ENCODE peak calls at places on chromosomes 2 and 18, in ten cellular contexts. C, F, P, N, W, Y, U, V, A and E are unnamed samples.

GRCh38 chr2:219919506-219919905 is 292.1 kb downstream of the SLC4A3 start:
- DNase-seq in C (peak), F (no peak), P (no peak), N (no peak), W (no peak), Y (no peak), U (no peak), V (no peak), A (no peak), E (no peak)

GRCh38 chr2:58138631-58139030 is 92.0 kb downstream of the VRK2 start:
- DNase-seq in C (no peak), F (no peak), P (no peak), N (no peak), W (no peak), Y (no peak), U (no peak), V (no peak), A (no peak), E (no peak)

GRCh38 chr2:65686928-65687521 is 254.6 kb upstream of the SPRED2 start:
- DNase-seq in C (no peak), F (no peak), P (no peak), N (no peak), W (no peak), Y (no peak), U (no peak), V (no peak), A (no peak), E (no peak)

GRCh38 chr18:51070545-51070944 is 40.5 kb downstream of the SMAD4 start:
- DNase-seq in C (no peak), F (no peak), P (no peak), N (peak), W (no peak), Y (peak), U (no peak), V (peak), A (peak), E (no peak)

GRCh38 chr18:49878567-49878966 is 65.2 kb upstream of the ACAA2 start:
- DNase-seq in C (no peak), F (no peak), P (no peak), N (peak), W (no peak), Y (peak), U (no peak), V (peak), A (no peak), E (no peak)

GRCh38 chr2:46389417-46389916 is 89.9 kb upstream of the TMEM247 start:
- DNase-seq in C (no peak), F (peak), P (no peak), N (no peak), W (no peak), Y (peak), U (peak), V (no peak), A (peak), E (no peak)

GRCh38 chr2:161048317-161048716 is 111.9 kb upstream of the TANK start:
- DNase-seq in C (no peak), F (no peak), P (no peak), N (no peak), W (no peak), Y (no peak), U (no peak), V (no peak), A (no peak), E (no peak)

GRCh38 chr2:88016948-88017779 is 817 bp upstream of the RNU2-63P start:
- DNase-seq in C (peak), F (peak), P (peak), N (peak), W (peak), Y (no peak), U (peak), V (peak), A (no peak), E (no peak)

GRCh38 chr2:230939691-230940475 is 14.8 kb upstream of the GPR55 start:
- DNase-seq in C (no peak), F (no peak), P (no peak), N (no peak), W (no peak), Y (no peak), U (peak), V (no peak), A (no peak), E (no peak)

GRCh38 chr2:68741805-68742306 is 7.2 kb downstream of the ARHGAP25 start:
- DNase-seq in C (no peak), F (no peak), P (no peak), N (peak), W (peak), Y (peak), U (no peak), V (no peak), A (no peak), E (no peak)

GRCh38 chr2:209864716-209865295 is 93.2 kb downstream of the UNC80 start:
- DNase-seq in C (peak), F (no peak), P (no peak), N (no peak), W (no peak), Y (no peak), U (peak), V (no peak), A (no peak), E (no peak)

GRCh38 chr2:45191972-45192371 is 182.7 kb upstream of the SIX2 start:
- DNase-seq in C (no peak), F (no peak), P (no peak), N (no peak), W (no peak), Y (no peak), U (no peak), V (peak), A (peak), E (no peak)

GRCh38 chr2:179917272-179917671 is 55.9 kb upstream of the ZNF385B start:
- DNase-seq in C (no peak), F (peak), P (no peak), N (peak), W (no peak), Y (peak), U (no peak), V (peak), A (peak), E (no peak)

GRCh38 chr18:11521853-11522252 is 87.5 kb upstream of the SLC35G4 start:
- DNase-seq in C (no peak), F (no peak), P (no peak), N (no peak), W (no peak), Y (no peak), U (no peak), V (no peak), A (no peak), E (no peak)

GRCh38 chr2:23363268-23363667 is 21.7 kb upstream of the KLHL29 start:
- DNase-seq in C (no peak), F (no peak), P (no peak), N (no peak), W (no peak), Y (no peak), U (no peak), V (no peak), A (no peak), E (no peak)

GRCh38 chr2:42110287-42110973 is 58.7 kb upstream of the EML4 start:
- DNase-seq in C (no peak), F (no peak), P (no peak), N (no peak), W (no peak), Y (peak), U (peak), V (peak), A (peak), E (no peak)

GRCh38 chr2:234606906-234607305 is 110.0 kb upstream of the ARL4C start:
- DNase-seq in C (no peak), F (no peak), P (no peak), N (no peak), W (no peak), Y (peak), U (no peak), V (peak), A (peak), E (no peak)

GRCh38 chr2:149799296-149799695 is 211.7 kb upstream of the MMADHC start:
- DNase-seq in C (peak), F (no peak), P (no peak), N (peak), W (no peak), Y (no peak), U (no peak), V (peak), A (peak), E (peak)

GRCh38 chr2:222791946-222792649 is 68.7 kb upstream of the ACSL3 start:
- DNase-seq in C (no peak), F (no peak), P (no peak), N (no peak), W (no peak), Y (no peak), U (no peak), V (peak), A (peak), E (peak)

GRCh38 chr2:177622516-177622915 is 229.9 kb downstream of the AGPS start:
- DNase-seq in C (peak), F (peak), P (no peak), N (peak), W (no peak), Y (no peak), U (peak), V (no peak), A (no peak), E (no peak)

GRCh38 chr2:35989523-35989922 is 366.1 kb upstream of the CRIM1 start:
- DNase-seq in C (peak), F (peak), P (no peak), N (peak), W (no peak), Y (no peak), U (peak), V (no peak), A (no peak), E (no peak)

GRCh38 chr2:178273787-178274360 is 79.6 kb downstream of the OSBPL6 start:
- DNase-seq in C (no peak), F (no peak), P (peak), N (no peak), W (no peak), Y (no peak), U (no peak), V (no peak), A (no peak), E (peak)

GRCh38 chr2:231718799-231719198 is 10.5 kb downstream of the PTMA start:
- DNase-seq in C (no peak), F (no peak), P (no peak), N (no peak), W (no peak), Y (no peak), U (no peak), V (no peak), A (no peak), E (no peak)

GRCh38 chr2:191927319-191927867 is 80.5 kb upstream of the CAVIN2 start:
- DNase-seq in C (peak), F (no peak), P (peak), N (peak), W (peak), Y (peak), U (peak), V (peak), A (peak), E (peak)

GRCh38 chr18:830315-830901 is 18.4 kb upstream of the YES1 start:
- DNase-seq in C (peak), F (no peak), P (peak), N (peak), W (no peak), Y (peak), U (peak), V (peak), A (peak), E (peak)

GRCh38 chr2:123826729-123827271 is 198.3 kb upstream of the CNTNAP5 start:
- DNase-seq in C (no peak), F (no peak), P (no peak), N (no peak), W (no peak), Y (no peak), U (no peak), V (no peak), A (no peak), E (no peak)

GRCh38 chr18:3052411-3052758 is 39.4 kb upstream of the LPIN2 start:
- DNase-seq in C (no peak), F (no peak), P (no peak), N (no peak), W (no peak), Y (no peak), U (peak), V (no peak), A (no peak), E (no peak)
- H3K9ac ChIP-seq in C (no peak), F (peak), P (no peak), N (no peak), W (no peak), Y (no peak), U (no peak), V (no peak), A (no peak), E (no peak)

GRCh38 chr2:27303093-27304025 is 4.9 kb downstream of the UCN start:
- DNase-seq in C (peak), F (peak), P (peak), N (peak), W (peak), Y (peak), U (peak), V (peak), A (peak), E (peak)
- H3K4me3 ChIP-seq in C (no peak), F (peak), P (peak), N (no peak), W (peak), Y (no peak), U (no peak), V (no peak), A (no peak), E (no peak)

DNA sequence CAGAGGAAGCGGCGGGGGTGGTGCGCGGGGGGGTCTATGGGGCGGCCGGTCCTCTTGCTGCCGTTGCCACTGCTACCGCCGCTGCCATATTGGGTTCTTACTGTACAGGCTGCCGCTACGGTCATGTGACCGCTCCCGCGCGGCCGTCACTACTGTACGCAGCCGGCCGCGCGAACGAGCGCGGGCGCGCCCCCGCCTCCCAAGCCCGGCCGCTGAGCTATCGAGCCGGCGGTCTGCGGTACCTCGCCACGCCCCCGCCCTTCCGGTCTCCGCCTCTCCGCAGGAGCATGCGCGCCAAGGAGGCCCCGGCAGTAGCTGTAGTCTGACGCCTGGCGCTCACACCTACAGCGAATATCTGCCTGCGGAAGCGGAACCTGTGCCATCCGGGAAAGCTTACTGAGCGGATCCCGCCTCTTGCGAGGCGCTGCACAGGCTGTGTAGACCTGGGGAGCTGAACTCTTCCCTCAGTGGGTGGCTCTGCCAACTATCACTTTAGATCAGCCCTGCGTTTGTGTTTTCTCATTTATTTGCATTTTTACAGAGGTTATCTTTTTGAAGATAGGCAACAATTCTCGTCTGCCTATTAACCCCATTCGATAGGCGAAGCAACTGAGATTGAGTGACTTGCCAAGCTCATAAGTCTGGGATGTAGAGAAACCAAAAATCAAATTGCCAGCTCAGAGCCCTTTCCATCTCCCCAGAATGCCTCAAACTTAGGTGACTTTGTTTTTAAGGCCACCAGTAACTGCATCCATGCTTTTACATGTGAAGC is at the start of gene ASXL2:
- DNase-seq in C (peak), F (peak), P (peak), N (peak), W (peak), Y (peak), U (peak), V (peak), A (peak), E (peak)
- TF ChIP-seq CTCF in C (no peak), F (peak), P (peak), N (no peak), W (no peak), Y (no peak), U (no peak), V (no peak), A (no peak), E (no peak)

DNA sequence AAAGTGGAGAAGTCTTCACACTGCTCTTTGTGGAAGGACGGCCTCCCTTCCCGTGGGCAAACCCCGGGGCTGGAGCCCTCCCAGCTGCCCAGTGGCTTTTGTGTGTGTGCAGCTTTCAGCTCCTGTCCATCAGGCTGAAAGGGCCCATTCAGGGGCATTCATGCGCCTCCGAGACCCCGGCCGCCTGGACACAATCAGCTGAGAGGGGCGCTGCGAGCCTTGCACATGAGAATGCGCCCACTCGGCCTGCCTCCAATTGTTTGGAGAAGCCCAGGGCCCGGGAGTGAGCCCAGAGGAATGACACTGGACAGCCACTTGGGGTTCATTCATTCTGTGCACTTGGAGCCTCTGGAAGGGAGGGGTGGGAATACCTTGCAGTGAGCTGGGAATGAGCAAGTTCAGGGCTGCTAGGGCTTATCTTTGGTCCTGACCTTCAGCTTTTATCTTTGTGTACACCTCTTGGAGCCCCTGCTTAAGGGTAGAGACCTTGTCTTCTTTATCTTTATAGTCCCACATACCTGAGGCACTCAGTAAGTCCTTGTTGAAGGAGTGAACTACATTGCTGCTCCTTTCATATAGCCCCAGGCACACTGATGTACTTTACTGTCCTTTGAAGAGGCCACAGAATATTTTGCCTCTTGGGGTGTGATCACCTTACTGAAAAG is 56.5 kb downstream of the TCF7L1 start:
- DNase-seq in C (peak), F (peak), P (no peak), N (no peak), W (no peak), Y (no peak), U (no peak), V (no peak), A (no peak), E (no peak)
- H3K9ac ChIP-seq in C (no peak), F (no peak), P (no peak), N (no peak), W (no peak), Y (no peak), U (no peak), V (no peak), A (no peak), E (no peak)

GRCh38 chr2:38632980-38633379 is 30.3 kb upstream of the HNRNPLL start:
- DNase-seq in C (no peak), F (no peak), P (no peak), N (no peak), W (no peak), Y (no peak), U (no peak), V (no peak), A (no peak), E (no peak)

GRCh38 chr2:38635139-38635538 is 30.8 kb upstream of the GALM start:
- DNase-seq in C (no peak), F (no peak), P (no peak), N (no peak), W (no peak), Y (no peak), U (no peak), V (no peak), A (no peak), E (no peak)

GRCh38 chr2:38634684-38635083 is 31.2 kb upstream of the GALM start:
- DNase-seq in C (no peak), F (no peak), P (no peak), N (no peak), W (no peak), Y (no peak), U (no peak), V (no peak), A (no peak), E (no peak)

GRCh38 chr2:38633895-38634294 is 31.2 kb upstream of the HNRNPLL start:
- DNase-seq in C (no peak), F (no peak), P (no peak), N (no peak), W (no peak), Y (no peak), U (no peak), V (no peak), A (no peak), E (no peak)

DNA sequence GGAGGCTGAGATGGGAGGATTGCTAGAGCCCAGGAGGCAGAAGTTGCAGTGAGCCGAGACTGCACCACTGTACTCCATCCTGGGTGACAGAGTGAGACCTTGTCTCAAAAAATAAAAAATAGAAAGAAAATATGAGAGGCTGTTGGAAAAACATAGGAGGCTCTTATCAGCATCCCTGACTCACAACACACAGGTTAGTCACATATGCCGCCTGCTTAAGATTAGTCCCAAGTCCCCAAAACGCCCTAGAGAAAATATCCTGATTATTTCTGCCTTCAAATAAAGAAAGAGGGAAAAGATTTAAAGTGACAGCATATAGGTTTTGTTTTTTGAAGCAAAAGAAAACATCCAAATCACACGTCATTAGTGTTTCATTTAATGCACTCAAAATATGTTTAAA is 29.8 kb upstream of the GALM start:
- DNase-seq in C (no peak), F (no peak), P (no peak), N (no peak), W (no peak), Y (no peak), U (no peak), V (no peak), A (no peak), E (no peak)
- H3K4me3 ChIP-seq in C (no peak), F (no peak), P (no peak), N (no peak), W (no peak), Y (no peak), U (no peak), V (no peak), A (no peak), E (no peak)

GRCh38 chr2:211347328-211347727 is 790.9 kb downstream of the CPS1 start:
- DNase-seq in C (no peak), F (peak), P (no peak), N (no peak), W (no peak), Y (no peak), U (peak), V (no peak), A (no peak), E (no peak)
- TF ChIP-seq CTCF in C (peak), F (peak), P (no peak), N (no peak), W (no peak), Y (no peak), U (peak), V (no peak), A (no peak), E (no peak)

DNA sequence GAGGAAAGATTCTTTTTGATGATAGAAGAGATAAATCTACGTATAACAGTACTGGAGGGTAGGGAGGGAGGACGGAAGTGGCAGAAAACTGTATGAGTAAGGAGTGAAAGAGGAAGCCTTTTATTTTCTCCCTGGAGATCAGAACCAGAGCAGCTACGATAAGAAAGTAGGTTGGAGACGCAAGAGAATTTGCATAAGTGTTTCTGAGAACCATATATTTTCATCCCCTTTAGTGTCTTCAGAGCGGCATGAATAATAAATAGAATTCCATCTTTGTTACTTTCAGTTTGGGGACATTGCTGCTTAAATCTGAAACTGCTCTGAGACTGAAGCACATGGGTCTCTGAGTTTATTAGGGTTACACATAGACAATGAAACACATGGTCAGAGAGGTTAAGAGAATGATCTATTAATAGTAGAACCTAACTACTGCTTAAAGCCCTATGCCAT is 230.2 kb upstream of the TNP1 start:
- DNase-seq in C (no peak), F (no peak), P (peak), N (no peak), W (no peak), Y (peak), U (no peak), V (no peak), A (peak), E (peak)
- H3K9ac ChIP-seq in C (no peak), F (no peak), P (peak), N (peak), W (no peak), Y (peak), U (no peak), V (peak), A (no peak), E (no peak)